ENCODE peak calls at places on chromosomes 6 and 20, in nine cellular contexts. One of them, this sample, is unnamed. For H3K9me3, the result is how much of the 10 kb centered on the place peaks cover.

GRCh38 chr6:158819213-158819976 is at the start of gene EZR:
- DNase-seq in effector memory CD4-positive, alpha-beta T cell: peak
- DNase-seq in naive thymus-derived CD4-positive, alpha-beta T cell: peak
- DNase-seq in cardiac muscle cell: peak
- DNase-seq in body of pancreas: peak
- DNase-seq in endothelial cell of umbilical vein: peak
- DNase-seq in psoas muscle: peak
- DNase-seq in left lung: peak
- DNase-seq in ovary: peak
- DNase-seq in this sample: peak

GRCh38 chr6:127879685-127880084 is 21.2 kb downstream of the THEMIS start:
- DNase-seq in effector memory CD4-positive, alpha-beta T cell: no peak
- DNase-seq in naive thymus-derived CD4-positive, alpha-beta T cell: no peak
- DNase-seq in cardiac muscle cell: peak
- DNase-seq in body of pancreas: no peak
- DNase-seq in endothelial cell of umbilical vein: no peak
- DNase-seq in psoas muscle: peak
- DNase-seq in left lung: no peak
- DNase-seq in ovary: no peak
- DNase-seq in this sample: no peak

GRCh38 chr6:87088076-87088475 is 6.8 kb downstream of the CGA start:
- DNase-seq in effector memory CD4-positive, alpha-beta T cell: no peak
- DNase-seq in naive thymus-derived CD4-positive, alpha-beta T cell: no peak
- DNase-seq in cardiac muscle cell: no peak
- DNase-seq in body of pancreas: no peak
- DNase-seq in endothelial cell of umbilical vein: no peak
- DNase-seq in psoas muscle: no peak
- DNase-seq in left lung: no peak
- DNase-seq in ovary: no peak
- DNase-seq in this sample: no peak

GRCh38 chr6:47094351-47094925 is 52.3 kb upstream of the ADGRF1 start:
- DNase-seq in effector memory CD4-positive, alpha-beta T cell: no peak
- DNase-seq in naive thymus-derived CD4-positive, alpha-beta T cell: no peak
- DNase-seq in cardiac muscle cell: no peak
- DNase-seq in body of pancreas: peak
- DNase-seq in endothelial cell of umbilical vein: peak
- DNase-seq in psoas muscle: no peak
- DNase-seq in left lung: no peak
- DNase-seq in ovary: no peak
- DNase-seq in this sample: peak

GRCh38 chr6:63634630-63635029 is 972 bp upstream of the PHF3 start:
- DNase-seq in effector memory CD4-positive, alpha-beta T cell: no peak
- DNase-seq in naive thymus-derived CD4-positive, alpha-beta T cell: no peak
- DNase-seq in cardiac muscle cell: peak
- DNase-seq in body of pancreas: no peak
- DNase-seq in endothelial cell of umbilical vein: no peak
- DNase-seq in psoas muscle: no peak
- DNase-seq in left lung: no peak
- DNase-seq in ovary: no peak
- DNase-seq in this sample: no peak

GRCh38 chr6:119090256-119090655 is 11.8 kb upstream of the FAM184A start:
- DNase-seq in effector memory CD4-positive, alpha-beta T cell: no peak
- DNase-seq in naive thymus-derived CD4-positive, alpha-beta T cell: no peak
- DNase-seq in cardiac muscle cell: peak
- DNase-seq in body of pancreas: no peak
- DNase-seq in endothelial cell of umbilical vein: no peak
- DNase-seq in psoas muscle: no peak
- DNase-seq in left lung: no peak
- DNase-seq in ovary: no peak
- DNase-seq in this sample: no peak

GRCh38 chr6:30480536-30481156 is 8.7 kb upstream of the HLA-E start:
- DNase-seq in effector memory CD4-positive, alpha-beta T cell: peak
- DNase-seq in naive thymus-derived CD4-positive, alpha-beta T cell: no peak
- DNase-seq in cardiac muscle cell: no peak
- DNase-seq in body of pancreas: no peak
- DNase-seq in endothelial cell of umbilical vein: no peak
- DNase-seq in psoas muscle: no peak
- DNase-seq in left lung: no peak
- DNase-seq in ovary: no peak
- DNase-seq in this sample: no peak

GRCh38 chr6:7087066-7087465 is 20.7 kb upstream of the RREB1 start:
- DNase-seq in effector memory CD4-positive, alpha-beta T cell: no peak
- DNase-seq in naive thymus-derived CD4-positive, alpha-beta T cell: no peak
- DNase-seq in cardiac muscle cell: no peak
- DNase-seq in body of pancreas: no peak
- DNase-seq in endothelial cell of umbilical vein: peak
- DNase-seq in psoas muscle: no peak
- DNase-seq in left lung: no peak
- DNase-seq in ovary: no peak
- DNase-seq in this sample: peak

GRCh38 chr6:11650711-11651110 is 113.2 kb downstream of the TMEM170B start:
- DNase-seq in effector memory CD4-positive, alpha-beta T cell: no peak
- DNase-seq in naive thymus-derived CD4-positive, alpha-beta T cell: no peak
- DNase-seq in cardiac muscle cell: no peak
- DNase-seq in body of pancreas: no peak
- DNase-seq in endothelial cell of umbilical vein: no peak
- DNase-seq in psoas muscle: no peak
- DNase-seq in left lung: no peak
- DNase-seq in ovary: no peak
- DNase-seq in this sample: no peak

GRCh38 chr20:59560588-59561227 is 43.6 kb upstream of the PHACTR3 start:
- DNase-seq in effector memory CD4-positive, alpha-beta T cell: no peak
- DNase-seq in naive thymus-derived CD4-positive, alpha-beta T cell: no peak
- DNase-seq in cardiac muscle cell: no peak
- DNase-seq in body of pancreas: no peak
- DNase-seq in endothelial cell of umbilical vein: no peak
- DNase-seq in psoas muscle: no peak
- DNase-seq in left lung: no peak
- DNase-seq in ovary: no peak
- DNase-seq in this sample: peak

GRCh38 chr6:12119085-12119588 is 107.0 kb downstream of the HIVEP1 start:
- DNase-seq in effector memory CD4-positive, alpha-beta T cell: peak
- DNase-seq in naive thymus-derived CD4-positive, alpha-beta T cell: no peak
- DNase-seq in cardiac muscle cell: no peak
- DNase-seq in body of pancreas: peak
- DNase-seq in endothelial cell of umbilical vein: no peak
- DNase-seq in psoas muscle: no peak
- DNase-seq in left lung: no peak
- DNase-seq in ovary: no peak
- DNase-seq in this sample: no peak

GRCh38 chr6:8888468-8888867 is 453.1 kb upstream of the SLC35B3 start:
- DNase-seq in effector memory CD4-positive, alpha-beta T cell: no peak
- DNase-seq in naive thymus-derived CD4-positive, alpha-beta T cell: no peak
- DNase-seq in cardiac muscle cell: no peak
- DNase-seq in body of pancreas: no peak
- DNase-seq in endothelial cell of umbilical vein: no peak
- DNase-seq in psoas muscle: no peak
- DNase-seq in left lung: no peak
- DNase-seq in ovary: no peak
- DNase-seq in this sample: no peak

GRCh38 chr6:9504191-9504590 is 910.7 kb downstream of the TFAP2A start:
- DNase-seq in effector memory CD4-positive, alpha-beta T cell: no peak
- DNase-seq in naive thymus-derived CD4-positive, alpha-beta T cell: no peak
- DNase-seq in cardiac muscle cell: no peak
- DNase-seq in body of pancreas: no peak
- DNase-seq in endothelial cell of umbilical vein: no peak
- DNase-seq in psoas muscle: no peak
- DNase-seq in left lung: no peak
- DNase-seq in ovary: no peak
- DNase-seq in this sample: no peak

GRCh38 chr20:11724112-11724511 is 193.6 kb upstream of the BTBD3 start:
- DNase-seq in effector memory CD4-positive, alpha-beta T cell: no peak
- DNase-seq in naive thymus-derived CD4-positive, alpha-beta T cell: no peak
- DNase-seq in cardiac muscle cell: no peak
- DNase-seq in body of pancreas: no peak
- DNase-seq in endothelial cell of umbilical vein: no peak
- DNase-seq in psoas muscle: no peak
- DNase-seq in left lung: no peak
- DNase-seq in ovary: no peak
- DNase-seq in this sample: no peak

GRCh38 chr6:169236988-169237387 is 16.7 kb downstream of the THBS2 start:
- DNase-seq in effector memory CD4-positive, alpha-beta T cell: no peak
- DNase-seq in naive thymus-derived CD4-positive, alpha-beta T cell: no peak
- DNase-seq in cardiac muscle cell: no peak
- DNase-seq in body of pancreas: no peak
- DNase-seq in endothelial cell of umbilical vein: no peak
- DNase-seq in psoas muscle: no peak
- DNase-seq in left lung: no peak
- DNase-seq in ovary: no peak
- DNase-seq in this sample: no peak

GRCh38 chr20:60054716-60055371 is 96.6 kb downstream of the CDH26 start:
- DNase-seq in effector memory CD4-positive, alpha-beta T cell: no peak
- DNase-seq in naive thymus-derived CD4-positive, alpha-beta T cell: no peak
- DNase-seq in cardiac muscle cell: no peak
- DNase-seq in body of pancreas: no peak
- DNase-seq in endothelial cell of umbilical vein: no peak
- DNase-seq in psoas muscle: no peak
- DNase-seq in left lung: no peak
- DNase-seq in ovary: no peak
- DNase-seq in this sample: no peak

GRCh38 chr20:29741594-29741893 is 1515.9 kb upstream of the DEFB115 start:
- DNase-seq in effector memory CD4-positive, alpha-beta T cell: no peak
- DNase-seq in naive thymus-derived CD4-positive, alpha-beta T cell: no peak
- DNase-seq in cardiac muscle cell: no peak
- DNase-seq in body of pancreas: no peak
- DNase-seq in endothelial cell of umbilical vein: no peak
- DNase-seq in psoas muscle: no peak
- DNase-seq in left lung: no peak
- DNase-seq in ovary: no peak
- DNase-seq in this sample: peak
- H3K9me3 ChIP-seq in effector memory CD4-positive, alpha-beta T cell: under half
- H3K9me3 ChIP-seq in naive thymus-derived CD4-positive, alpha-beta T cell: under half
- H3K9me3 ChIP-seq in cardiac muscle cell: under half
- H3K9me3 ChIP-seq in body of pancreas: under half
- H3K9me3 ChIP-seq in endothelial cell of umbilical vein: under half
- H3K9me3 ChIP-seq in psoas muscle: under half
- H3K9me3 ChIP-seq in left lung: under half
- H3K9me3 ChIP-seq in ovary: under half
- H3K9me3 ChIP-seq in this sample: half or more

DNA sequence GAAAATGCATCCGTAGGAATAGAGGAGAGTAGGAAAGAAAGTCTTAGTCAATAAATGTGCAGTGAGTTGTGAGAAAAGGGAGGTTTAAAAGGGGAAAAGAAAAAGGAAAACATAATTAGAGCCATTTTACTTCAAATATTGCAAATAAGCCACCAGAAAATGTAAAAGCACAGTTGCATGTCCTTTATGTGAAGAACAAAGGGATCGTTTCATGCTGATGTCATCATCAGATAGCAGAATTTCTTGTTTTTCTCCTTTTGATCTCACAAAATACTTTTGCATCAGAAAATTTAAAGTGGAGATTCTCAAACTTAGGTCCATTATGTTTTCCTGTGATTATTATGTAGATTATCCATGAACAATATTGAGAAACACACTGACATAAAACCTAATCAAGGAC is 166.7 kb downstream of the HAO1 start:
- DNase-seq in effector memory CD4-positive, alpha-beta T cell: no peak
- DNase-seq in naive thymus-derived CD4-positive, alpha-beta T cell: no peak
- DNase-seq in cardiac muscle cell: no peak
- DNase-seq in body of pancreas: no peak
- DNase-seq in endothelial cell of umbilical vein: no peak
- DNase-seq in psoas muscle: no peak
- DNase-seq in left lung: no peak
- DNase-seq in ovary: no peak
- DNase-seq in this sample: no peak
- H3K9me3 ChIP-seq in effector memory CD4-positive, alpha-beta T cell: under half
- H3K9me3 ChIP-seq in naive thymus-derived CD4-positive, alpha-beta T cell: under half
- H3K9me3 ChIP-seq in cardiac muscle cell: under half
- H3K9me3 ChIP-seq in body of pancreas: under half
- H3K9me3 ChIP-seq in endothelial cell of umbilical vein: under half
- H3K9me3 ChIP-seq in psoas muscle: under half
- H3K9me3 ChIP-seq in left lung: under half
- H3K9me3 ChIP-seq in ovary: under half
- H3K9me3 ChIP-seq in this sample: under half

DNA sequence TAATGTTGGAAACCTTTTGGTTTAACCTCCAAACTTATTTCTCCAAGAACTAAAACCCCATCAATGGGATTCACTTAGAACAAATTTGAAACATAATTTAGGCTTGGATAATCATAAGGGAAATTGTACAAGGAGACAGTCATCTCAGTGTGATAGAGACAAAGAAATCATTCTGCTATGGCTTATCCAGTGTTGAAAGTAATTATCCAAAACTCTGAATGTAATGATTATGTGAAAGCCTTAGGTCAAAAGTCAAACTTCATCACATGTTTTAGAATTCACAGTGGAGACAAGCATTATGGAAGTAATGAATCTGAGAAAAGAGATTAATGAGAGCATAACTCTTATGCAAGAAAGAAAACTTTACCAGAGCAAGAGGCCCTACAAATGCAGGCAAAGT is 20.0 kb downstream of the MC3R start:
- DNase-seq in effector memory CD4-positive, alpha-beta T cell: no peak
- DNase-seq in naive thymus-derived CD4-positive, alpha-beta T cell: no peak
- DNase-seq in cardiac muscle cell: no peak
- DNase-seq in body of pancreas: no peak
- DNase-seq in endothelial cell of umbilical vein: no peak
- DNase-seq in psoas muscle: no peak
- DNase-seq in left lung: no peak
- DNase-seq in ovary: no peak
- DNase-seq in this sample: no peak
- H3K9me3 ChIP-seq in effector memory CD4-positive, alpha-beta T cell: under half
- H3K9me3 ChIP-seq in naive thymus-derived CD4-positive, alpha-beta T cell: under half
- H3K9me3 ChIP-seq in cardiac muscle cell: under half
- H3K9me3 ChIP-seq in body of pancreas: under half
- H3K9me3 ChIP-seq in endothelial cell of umbilical vein: under half
- H3K9me3 ChIP-seq in psoas muscle: under half
- H3K9me3 ChIP-seq in left lung: under half
- H3K9me3 ChIP-seq in ovary: under half
- H3K9me3 ChIP-seq in this sample: under half

DNA sequence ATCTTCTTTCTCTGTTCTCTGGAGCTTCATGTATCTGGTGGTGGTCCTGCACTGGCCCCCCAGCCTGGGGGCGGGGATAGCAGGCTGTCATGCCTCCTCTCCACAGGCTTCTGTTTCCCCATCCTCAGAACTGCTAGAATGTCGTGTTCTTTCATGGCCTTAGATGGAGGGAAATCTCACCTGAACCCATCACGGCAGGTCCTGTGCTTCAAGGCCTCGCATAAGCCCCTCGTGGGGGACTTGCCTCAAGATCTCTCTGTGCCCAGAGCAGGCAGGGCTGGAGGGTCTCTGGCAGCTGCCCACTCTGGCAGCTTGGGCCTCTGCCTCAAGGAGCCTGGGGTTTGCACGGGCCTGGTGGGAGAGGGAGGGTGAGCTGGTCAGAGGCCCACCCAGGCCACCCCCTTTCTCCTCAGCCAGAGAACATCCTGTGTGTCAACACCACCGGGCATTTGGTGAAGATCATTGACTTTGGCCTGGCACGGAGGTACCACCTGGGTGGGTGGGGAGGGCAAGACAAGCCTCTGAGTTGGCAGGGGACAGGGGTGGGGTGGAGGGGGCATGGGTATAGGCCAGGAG is 11.3 kb downstream of the MYLK2 start:
- DNase-seq in effector memory CD4-positive, alpha-beta T cell: no peak
- DNase-seq in naive thymus-derived CD4-positive, alpha-beta T cell: no peak
- DNase-seq in cardiac muscle cell: no peak
- DNase-seq in body of pancreas: no peak
- DNase-seq in endothelial cell of umbilical vein: no peak
- DNase-seq in psoas muscle: peak
- DNase-seq in left lung: no peak
- DNase-seq in ovary: no peak
- DNase-seq in this sample: no peak
- H3K9me3 ChIP-seq in effector memory CD4-positive, alpha-beta T cell: under half
- H3K9me3 ChIP-seq in naive thymus-derived CD4-positive, alpha-beta T cell: under half
- H3K9me3 ChIP-seq in cardiac muscle cell: under half
- H3K9me3 ChIP-seq in body of pancreas: under half
- H3K9me3 ChIP-seq in endothelial cell of umbilical vein: under half
- H3K9me3 ChIP-seq in psoas muscle: under half
- H3K9me3 ChIP-seq in left lung: under half
- H3K9me3 ChIP-seq in ovary: under half
- H3K9me3 ChIP-seq in this sample: under half

GRCh38 chr20:29876911-29877285 is 1380.6 kb upstream of the DEFB115 start:
- DNase-seq in effector memory CD4-positive, alpha-beta T cell: no peak
- DNase-seq in naive thymus-derived CD4-positive, alpha-beta T cell: no peak
- DNase-seq in cardiac muscle cell: no peak
- DNase-seq in body of pancreas: no peak
- DNase-seq in endothelial cell of umbilical vein: no peak
- DNase-seq in psoas muscle: no peak
- DNase-seq in left lung: no peak
- DNase-seq in ovary: no peak
- DNase-seq in this sample: peak
- H3K9me3 ChIP-seq in effector memory CD4-positive, alpha-beta T cell: under half
- H3K9me3 ChIP-seq in naive thymus-derived CD4-positive, alpha-beta T cell: under half
- H3K9me3 ChIP-seq in cardiac muscle cell: under half
- H3K9me3 ChIP-seq in body of pancreas: under half
- H3K9me3 ChIP-seq in endothelial cell of umbilical vein: under half
- H3K9me3 ChIP-seq in psoas muscle: under half
- H3K9me3 ChIP-seq in left lung: under half
- H3K9me3 ChIP-seq in ovary: under half
- H3K9me3 ChIP-seq in this sample: half or more